ENCODE peak calls at places on chromosomes 4 and X, in seven cellular contexts. K is right lobe of liver, D is iris pigment epithelial cell, R is RPMI7951, X is omental fat pad, M is aorta, T is AG20443. I is an unnamed sample.

GRCh38 chr4:125547842-125548241 is 233.1 kb downstream of the FAT4 start:
- DNase-seq in D (peak; percentile 65), X (no peak), T (no peak), K (no peak), R (no peak), M (no peak), I (no peak)

GRCh38 chr4:156128616-156129015 is 174.9 kb upstream of the CTSO start:
- DNase-seq in K (no peak), M (no peak), D (no peak), R (no peak), T (no peak), X (no peak), I (no peak)

GRCh38 chr4:17846256-17846655 is 35.5 kb downstream of the NCAPG start:
- DNase-seq in X (no peak), D (peak; percentile 25), K (no peak), R (no peak), M (no peak), T (no peak), I (no peak)

GRCh38 chrX:101362116-101362515 is 13.6 kb upstream of the TIMM8A start:
- DNase-seq in X (no peak), R (no peak), M (no peak), K (no peak), D (no peak), T (no peak), I (no peak)

GRCh38 chr4:119550857-119551532 is 77.6 kb downstream of the PDE5A start:
- DNase-seq in X (no peak), D (peak; percentile 73), R (no peak), M (no peak), T (peak; percentile 24), K (no peak), I (no peak)

GRCh38 chr4:136653640-136654406 is 878.5 kb downstream of the PCDH18 start:
- DNase-seq in T (no peak), M (no peak), K (no peak), X (no peak), R (no peak), D (no peak), I (no peak)

GRCh38 chr4:182645511-182645910 is 271.7 kb downstream of the DCTD start:
- DNase-seq in D (no peak), T (no peak), X (no peak), K (no peak), M (no peak), R (peak; percentile 1), I (no peak)

GRCh38 chr4:153409924-153410501 is 56.1 kb upstream of the TMEM131L start:
- DNase-seq in R (no peak), M (no peak), T (no peak), K (no peak), X (no peak), D (peak; percentile 34), I (no peak)

GRCh38 chr4:7192252-7193039 is at the start of gene SORCS2:
- DNase-seq in R (peak; percentile 57), T (peak; percentile 93), D (peak; percentile 50), X (no peak), M (peak; percentile 88), K (peak; percentile 67), I (peak; percentile 73)